ENCODE peak calls at places on chromosomes 5 and 9, in seven cellular contexts. Y is M059J, O is GM04504, V is SW480, H is HT1080, S is hepatocyte, L is non-pigmented ciliary epithelial cell. A is an unnamed sample.

GRCh38 chr5:154406231-154406630 is 39.6 kb upstream of the SAP30L start:
- DNase-seq in S (peak; percentile 30), V (peak; percentile 98), O (no peak), Y (peak; percentile 85), L (no peak), H (peak; percentile 27), A (no peak)

GRCh38 chr9:13485068-13485596 is 205.6 kb upstream of the MPDZ start:
- DNase-seq in S (no peak), O (peak; percentile 11), L (peak; percentile 22), Y (peak; percentile 26), V (no peak), H (no peak), A (no peak)

GRCh38 chr9:96654450-96655197 is 493 bp downstream of the PRXL2C start:
- DNase-seq in Y (peak; percentile 91), S (peak; percentile 86), O (peak; percentile 67), H (peak; percentile 69), V (peak; percentile 79), L (peak; percentile 55), A (peak; percentile 56)

GRCh38 chr5:59351076-59351794 is 542.3 kb downstream of the PDE4D start:
- DNase-seq in O (no peak), Y (no peak), V (no peak), H (no peak), S (no peak), L (no peak), A (no peak)

GRCh38 chr5:16740476-16740875 is 123.7 kb upstream of the RETREG1 start:
- DNase-seq in V (no peak), O (no peak), H (no peak), L (no peak), Y (no peak), S (no peak), A (no peak)

GRCh38 chr5:44294492-44294891 is 94.7 kb downstream of the FGF10 start:
- DNase-seq in O (no peak), H (no peak), S (no peak), Y (peak; percentile 0), L (no peak), V (no peak), A (no peak)

GRCh38 chr5:142522983-142523382 is 162.9 kb downstream of the FGF1 start:
- DNase-seq in Y (no peak), H (no peak), L (no peak), S (no peak), O (no peak), V (no peak), A (no peak)

GRCh38 chr9:16425572-16425971 is 444.9 kb downstream of the BNC2 start:
- DNase-seq in V (no peak), L (no peak), Y (peak; percentile 76), H (peak; percentile 11), S (no peak), O (peak; percentile 45), A (no peak)

GRCh38 chr9:9746826-9747225 is 866.0 kb downstream of the PTPRD start:
- DNase-seq in H (no peak), O (no peak), L (no peak), Y (no peak), S (no peak), V (no peak), A (no peak)

GRCh38 chr5:77360381-77360780 is 131.7 kb downstream of the WDR41 start:
- DNase-seq in O (peak; percentile 37), V (no peak), S (no peak), H (no peak), Y (no peak), L (no peak), A (no peak)

GRCh38 chr5:179284751-179285191 is 60.5 kb downstream of the ADAMTS2 start:
- DNase-seq in L (no peak), S (no peak), Y (no peak), H (no peak), O (no peak), V (no peak), A (no peak)

A was measured in Calu3.